ENCODE peak calls at places on chromosomes 2 and 18, in ten cellular contexts. E, P, V, G, X, O, N, R, B and Q are unnamed samples. For H3K27me3, the result is how much of the 10 kb centered on the place peaks cover.

GRCh38 chr2:71545572-71546274 is 92.4 kb downstream of the DYSF start:
- DNase-seq in B (peak), P (peak), V (peak), G (peak), E (peak), N (peak), X (peak), O (peak), R (peak), Q (peak)

GRCh38 chr2:134141598-134142340 is 112.1 kb upstream of the MGAT5 start:
- DNase-seq in B (no peak), N (no peak), P (peak), G (peak), R (no peak), V (no peak), O (no peak), X (peak), E (no peak), Q (peak)

GRCh38 chr2:29064746-29065478 is 9.4 kb downstream of the PCARE start:
- DNase-seq in P (no peak), N (no peak), G (no peak), X (no peak), R (no peak), O (peak), B (no peak), E (no peak), V (no peak), Q (no peak)

GRCh38 chr2:229780856-229781773 is 66.8 kb upstream of the DNER start:
- DNase-seq in E (peak), N (no peak), R (no peak), G (no peak), V (no peak), P (peak), O (peak), B (no peak), X (peak), Q (peak)

GRCh38 chr2:65504814-65505697 is 72.7 kb upstream of the SPRED2 start:
- DNase-seq in O (no peak), B (no peak), X (no peak), V (no peak), R (no peak), P (no peak), N (no peak), E (no peak), G (no peak), Q (no peak)

GRCh38 chr18:35458271-35458670 is 39.5 kb downstream of the INO80C start:
- DNase-seq in G (no peak), V (no peak), N (no peak), X (no peak), E (no peak), B (no peak), O (no peak), R (no peak), P (no peak), Q (no peak)

GRCh38 chr2:238720232-238720672 is 127.6 kb upstream of the TWIST2 start:
- DNase-seq in R (no peak), P (peak), E (peak), X (peak), N (peak), O (peak), B (peak), G (peak), V (peak), Q (peak)

GRCh38 chr2:119205001-119205669 is 18.5 kb upstream of the STEAP3 start:
- DNase-seq in P (no peak), B (no peak), E (no peak), N (no peak), R (no peak), O (no peak), G (no peak), V (no peak), X (no peak), Q (no peak)

GRCh38 chr2:138435701-138436100 is 65.9 kb upstream of the SPOPL start:
- DNase-seq in R (no peak), E (no peak), N (no peak), V (no peak), X (no peak), O (no peak), B (no peak), G (no peak), P (no peak), Q (no peak)

GRCh38 chr2:23940262-23940975 is at the start of gene UBXN2A:
- DNase-seq in X (peak), N (peak), G (peak), E (peak), B (peak), R (peak), V (peak), P (peak), O (peak), Q (peak)

GRCh38 chr18:10482985-10483949 is 28.8 kb downstream of the APCDD1 start:
- DNase-seq in B (peak), E (no peak), O (no peak), V (no peak), N (no peak), X (no peak), P (no peak), G (no peak), R (no peak), Q (no peak)

GRCh38 chr2:155442755-155443372 is 744.4 kb downstream of the KCNJ3 start:
- DNase-seq in V (no peak), X (no peak), B (no peak), R (no peak), E (no peak), P (no peak), O (no peak), N (no peak), G (no peak), Q (no peak)

GRCh38 chr2:200637886-200638285 is 52.1 kb downstream of the AOX1 start:
- DNase-seq in V (no peak), G (no peak), N (no peak), P (no peak), B (no peak), O (no peak), E (no peak), R (no peak), X (no peak), Q (no peak)

GRCh38 chr2:70340921-70341765 is 39.3 kb upstream of the FAM136A start:
- DNase-seq in B (peak), P (peak), R (no peak), E (peak), N (no peak), V (no peak), X (peak), O (peak), G (peak), Q (peak)

GRCh38 chr2:54456526-54457325 is 599 bp downstream of the SPTBN1 start:
- DNase-seq in V (no peak), E (peak), X (peak), B (peak), R (peak), N (peak), G (peak), P (peak), O (peak), Q (peak)

GRCh38 chr2:217071416-217071815 is 211.6 kb upstream of the TNP1 start:
- DNase-seq in P (no peak), V (no peak), O (no peak), X (no peak), N (no peak), B (peak), R (no peak), E (peak), G (no peak), Q (no peak)

GRCh38 chr2:191488135-191488534 is 189.8 kb upstream of the NABP1 start:
- DNase-seq in P (no peak), G (no peak), E (no peak), V (no peak), R (no peak), B (peak), N (no peak), O (no peak), X (peak), Q (no peak)

GRCh38 chr2:136005462-136006205 is 20.2 kb upstream of the DARS1 start:
- DNase-seq in X (no peak), G (no peak), V (no peak), P (no peak), E (peak), R (no peak), B (no peak), O (no peak), N (no peak), Q (no peak)

GRCh38 chr2:11535899-11536344 is 2.1 kb downstream of the GREB1 start:
- DNase-seq in E (no peak), X (no peak), B (no peak), N (no peak), R (no peak), P (no peak), G (no peak), O (no peak), V (no peak), Q (peak)

GRCh38 chr2:133986076-133986837 is 267.6 kb upstream of the MGAT5 start:
- DNase-seq in R (no peak), O (no peak), G (no peak), V (no peak), P (no peak), B (peak), E (peak), N (no peak), X (peak), Q (no peak)

GRCh38 chr2:68827681-68828080 is 43.5 kb downstream of the BMP10 start:
- DNase-seq in E (peak), R (no peak), P (no peak), B (no peak), N (no peak), O (no peak), V (no peak), X (no peak), G (no peak), Q (no peak)

GRCh38 chr2:37389984-37390765 is 45.7 kb downstream of the QPCT start:
- DNase-seq in N (no peak), V (peak), G (peak), O (no peak), P (peak), B (no peak), X (peak), E (peak), R (peak), Q (peak)

GRCh38 chr2:129001926-129002325 is 683.3 kb upstream of the HS6ST1 start:
- DNase-seq in E (no peak), P (no peak), N (no peak), V (no peak), B (no peak), X (no peak), G (no peak), O (no peak), R (no peak), Q (no peak)

GRCh38 chr18:61842146-61842545 is 50.7 kb downstream of the RNF152 start:
- DNase-seq in B (no peak), E (no peak), V (no peak), R (no peak), G (no peak), P (no peak), N (no peak), O (no peak), X (no peak), Q (no peak)

GRCh38 chr2:36562973-36563532 is 34.9 kb downstream of the FEZ2 start:
- DNase-seq in B (peak), O (no peak), V (no peak), E (peak), P (no peak), G (no peak), X (peak), R (no peak), N (no peak), Q (no peak)

GRCh38 chr2:172927381-172928357 is 148.0 kb upstream of the MAP3K20 start:
- DNase-seq in E (peak), R (no peak), B (peak), V (no peak), P (no peak), N (no peak), G (no peak), X (no peak), O (no peak), Q (no peak)

GRCh38 chr2:204984421-204984925 is 439.2 kb downstream of the PARD3B start:
- DNase-seq in R (no peak), G (no peak), N (no peak), P (peak), E (peak), X (peak), B (no peak), V (no peak), O (peak), Q (peak)

GRCh38 chr2:233040174-233040530 is 7.7 kb downstream of the NEU2 start:
- DNase-seq in O (no peak), V (no peak), N (no peak), B (no peak), P (no peak), R (no peak), X (no peak), G (no peak), E (no peak), Q (no peak)

GRCh38 chr2:19846030-19846429 is 55.8 kb downstream of the TTC32 start:
- DNase-seq in E (no peak), R (no peak), V (no peak), O (no peak), G (no peak), B (no peak), N (no peak), X (no peak), P (no peak), Q (no peak)

GRCh38 chr18:2824865-2825264 is 21.9 kb upstream of the EMILIN2 start:
- DNase-seq in R (no peak), X (no peak), V (no peak), G (no peak), N (no peak), O (no peak), P (no peak), B (no peak), E (no peak), Q (no peak)

GRCh38 chr2:171317492-171318125 is 116.2 kb downstream of the METTL8 start:
- DNase-seq in R (no peak), B (no peak), E (no peak), V (no peak), N (no peak), O (peak), X (no peak), G (no peak), P (no peak), Q (peak)

GRCh38 chr2:36060133-36060532 is 295.4 kb upstream of the CRIM1 start:
- DNase-seq in N (no peak), B (no peak), P (no peak), G (no peak), O (no peak), R (no peak), E (no peak), X (peak), V (no peak), Q (no peak)

GRCh38 chr2:65076345-65076710 is 20.1 kb downstream of the CEP68 start:
- DNase-seq in E (peak), G (no peak), O (no peak), P (no peak), R (no peak), X (no peak), B (no peak), V (no peak), N (no peak), Q (no peak)

GRCh38 chr2:95372845-95373244 is 29.7 kb upstream of the FAHD2A start:
- DNase-seq in E (no peak), P (no peak), O (no peak), X (no peak), B (no peak), V (no peak), N (no peak), G (no peak), R (peak), Q (peak)
- H3K27me3 ChIP-seq in E (under half), P (under half), O (under half), X (under half), B (under half), V (under half), N (under half), G (under half), R (under half), Q (under half)

GRCh38 chr2:26587966-26588365 is 53.2 kb downstream of the CIB4 start:
- DNase-seq in R (no peak), E (no peak), G (peak), B (no peak), V (no peak), O (no peak), N (no peak), P (no peak), X (no peak), Q (peak)

GRCh38 chr2:26584191-26584590 is 57.0 kb downstream of the CIB4 start:
- DNase-seq in B (no peak), P (no peak), X (no peak), R (no peak), G (peak), E (no peak), N (no peak), V (no peak), O (no peak), Q (no peak)

GRCh38 chr2:26584656-26585055 is 56.5 kb downstream of the CIB4 start:
- DNase-seq in O (no peak), N (no peak), R (no peak), G (peak), B (no peak), V (no peak), X (no peak), P (no peak), E (no peak), Q (no peak)

GRCh38 chr2:26585100-26585499 is 56.1 kb downstream of the CIB4 start:
- DNase-seq in O (no peak), G (peak), N (no peak), P (no peak), B (no peak), X (no peak), R (no peak), E (no peak), V (no peak), Q (no peak)

GRCh38 chr2:26585966-26586365 is 55.2 kb downstream of the CIB4 start:
- DNase-seq in R (no peak), N (no peak), E (no peak), X (no peak), V (no peak), P (no peak), O (no peak), G (peak), B (no peak), Q (peak)
- H3K27me3 ChIP-seq in R (under half), N (under half), E (half or more), X (under half), V (under half), P (under half), O (under half), G (under half), B (under half), Q (under half)

GRCh38 chr18:11671156-11671555 is 17.9 kb upstream of the GNAL start:
- DNase-seq in V (no peak), R (no peak), G (no peak), X (no peak), O (no peak), B (no peak), E (no peak), P (no peak), N (no peak), Q (peak)

GRCh38 chr18:11669271-11669947 is 19.7 kb upstream of the GNAL start:
- DNase-seq in B (no peak), X (no peak), G (peak), O (no peak), R (no peak), E (no peak), N (no peak), V (no peak), P (no peak), Q (peak)

GRCh38 chr18:11668441-11669169 is 20.5 kb upstream of the GNAL start:
- DNase-seq in X (peak), R (no peak), V (no peak), G (peak), E (no peak), O (no peak), N (no peak), P (no peak), B (no peak), Q (peak)

GRCh38 chr18:11672198-11672597 is 16.9 kb upstream of the GNAL start:
- DNase-seq in G (peak), E (no peak), P (no peak), N (no peak), B (no peak), V (no peak), X (no peak), O (no peak), R (no peak), Q (peak)

GRCh38 chr18:11669948-11670275 is 19.2 kb upstream of the GNAL start:
- DNase-seq in O (no peak), X (no peak), R (no peak), P (no peak), E (no peak), N (no peak), G (peak), V (no peak), B (no peak), Q (no peak)
- H3K27me3 ChIP-seq in O (under half), X (under half), R (under half), P (under half), E (under half), N (under half), G (under half), V (under half), B (under half), Q (under half)

DNA sequence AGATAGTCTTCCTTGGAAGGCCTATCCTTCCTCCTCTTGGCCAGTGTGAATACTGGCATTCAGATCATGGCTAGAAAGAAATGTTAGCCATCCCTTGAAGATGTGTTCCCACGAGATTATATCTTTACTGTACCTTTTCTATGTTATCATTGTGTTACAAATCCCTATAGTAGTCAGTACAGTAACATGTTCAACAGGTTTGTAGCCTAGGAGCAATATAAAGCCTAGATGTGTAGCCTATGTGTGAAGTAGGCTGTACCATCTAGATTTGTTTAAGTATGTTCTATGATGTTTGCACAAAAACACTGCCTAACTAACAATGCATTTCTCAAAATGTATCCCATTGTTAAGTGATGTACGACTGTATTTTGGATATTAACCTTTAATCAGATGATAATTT is 65.8 kb upstream of the CD302 start:
- DNase-seq in N (no peak), G (no peak), V (no peak), X (no peak), O (no peak), E (no peak), P (no peak), B (no peak), R (no peak), Q (no peak)
- H3K27me3 ChIP-seq in N (under half), G (under half), V (under half), X (under half), O (under half), E (under half), P (under half), B (under half), R (under half), Q (under half)

DNA sequence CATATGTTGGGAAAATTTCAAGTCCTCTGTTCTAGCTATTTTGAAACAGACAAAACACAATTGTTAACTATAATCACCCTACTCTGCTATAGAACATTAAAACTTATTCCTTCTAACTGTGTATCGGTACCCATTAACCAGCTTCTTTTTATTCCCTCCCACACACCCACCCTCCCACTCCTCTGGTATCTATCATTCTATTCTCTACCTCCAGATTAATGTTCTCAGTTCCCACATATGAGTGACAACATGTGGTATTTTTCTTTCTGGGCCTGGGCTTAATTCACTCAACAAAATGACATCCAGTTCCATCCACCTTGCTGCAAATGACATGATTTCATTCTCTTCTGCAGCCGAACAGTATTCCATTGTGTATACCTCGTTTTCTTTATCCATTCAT is 43.3 kb downstream of the EXOC6B start:
- DNase-seq in R (no peak), O (no peak), E (no peak), N (no peak), X (no peak), G (no peak), B (no peak), P (no peak), V (no peak), Q (no peak)
- H3K27me3 ChIP-seq in R (under half), O (under half), E (under half), N (under half), X (under half), G (under half), B (under half), P (under half), V (under half), Q (under half)

DNA sequence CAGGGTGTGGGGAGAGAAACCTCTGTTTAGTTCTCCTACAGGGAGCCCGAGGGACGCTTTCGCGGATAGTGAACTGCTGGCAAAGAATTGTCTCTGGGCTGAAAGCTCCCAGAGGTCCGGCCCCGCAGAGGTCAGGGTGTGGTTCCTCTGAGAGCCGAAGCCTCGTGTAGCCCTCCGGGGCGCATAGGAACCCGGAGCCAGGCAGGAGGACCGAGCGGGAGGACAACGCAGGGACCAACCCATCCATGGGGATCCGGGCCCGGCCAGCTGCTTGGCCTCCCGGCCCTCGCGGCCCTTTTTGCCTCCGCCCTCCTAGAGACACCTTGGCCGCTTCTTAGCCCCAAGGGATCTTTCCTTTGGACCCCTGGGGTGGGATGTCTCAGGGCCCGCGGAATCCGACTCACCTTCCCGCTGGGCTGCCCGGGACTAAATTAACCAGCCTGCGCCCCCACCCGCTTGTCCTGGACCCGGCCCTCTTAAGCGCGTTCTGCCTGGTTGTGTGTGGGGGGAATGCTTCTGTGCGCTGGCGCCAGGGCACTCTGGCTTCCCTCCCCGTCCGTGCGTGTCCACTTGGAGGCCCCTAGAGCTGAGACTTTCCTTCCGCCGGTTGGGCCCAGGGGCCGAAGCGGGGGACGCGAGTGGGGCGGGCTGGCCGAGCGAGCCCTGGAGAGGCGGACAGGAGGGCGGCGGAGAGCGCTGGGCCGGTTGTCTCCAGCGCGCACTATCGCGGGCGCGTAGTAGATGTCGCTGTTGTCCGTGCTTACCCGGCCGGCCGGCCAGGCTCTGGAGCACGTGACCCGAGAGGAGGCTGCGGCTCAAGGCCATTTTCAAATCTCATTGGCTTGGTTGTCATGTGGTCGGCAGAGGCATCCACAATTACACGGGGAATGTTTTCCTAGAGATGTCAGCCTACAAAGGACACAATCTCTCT is at the start of gene HOXD10:
- DNase-seq in G (peak), E (no peak), X (peak), O (peak), P (peak), V (no peak), N (peak), R (peak), B (peak), Q (peak)
- H3K27me3 ChIP-seq in G (half or more), E (half or more), X (half or more), O (half or more), P (half or more), V (half or more), N (half or more), R (under half), B (half or more), Q (half or more)